ENCODE peak calls at places on chromosome 12, in ten cellular contexts. C is lung, A is K562, V is upper lobe of right lung, J is thyroid gland, U is heart left ventricle, Y is mucosa of descending colon, R is A549, X is HepG2, S is heart right ventricle. P is an unnamed sample. For H3K4me1, the result is how much of the 10 kb centered on the place peaks cover.

GRCh38 chr12:63805704-63806672 is 26.3 kb downstream of the RXYLT1 start:
- DNase-seq in C (no peak), A (no peak), V (no peak), J (no peak), U (no peak), Y (no peak), R (no peak), X (peak), S (no peak), P (no peak)

GRCh38 chr12:125360540-125360939 is 295.3 kb downstream of the AACS start:
- DNase-seq in C (no peak), A (no peak), V (no peak), J (no peak), U (no peak), Y (no peak), R (no peak), X (no peak), S (no peak), P (no peak)

GRCh38 chr12:15856097-15856982 is 25.8 kb upstream of the STRAP start:
- DNase-seq in C (peak), A (peak), V (no peak), J (peak), U (peak), Y (no peak), R (peak), X (peak), S (peak), P (no peak)

GRCh38 chr12:75815756-75816155 is 215.8 kb downstream of the PHLDA1 start:
- DNase-seq in C (no peak), A (no peak), V (no peak), J (no peak), U (no peak), Y (no peak), R (no peak), X (no peak), S (no peak), P (no peak)

GRCh38 chr12:58139894-58140293 is 198.5 kb downstream of the ATP23 start:
- DNase-seq in C (no peak), A (no peak), V (no peak), J (no peak), U (no peak), Y (no peak), R (no peak), X (no peak), S (no peak), P (no peak)

GRCh38 chr12:116547955-116548471 is 11.2 kb upstream of the MAP1LC3B2 start:
- DNase-seq in C (no peak), A (no peak), V (no peak), J (no peak), U (peak), Y (no peak), R (no peak), X (no peak), S (no peak), P (no peak)

GRCh38 chr12:87520968-87521367 is 508.2 kb downstream of the C12orf50 start:
- DNase-seq in C (no peak), A (no peak), V (no peak), J (no peak), U (no peak), Y (no peak), R (no peak), X (no peak), S (no peak), P (no peak)

GRCh38 chr12:77847665-77848431 is 17.2 kb downstream of the NAV3 start:
- DNase-seq in C (no peak), A (no peak), V (no peak), J (no peak), U (no peak), Y (no peak), R (no peak), X (no peak), S (no peak), P (no peak)

GRCh38 chr12:91355150-91356006 is 172.8 kb upstream of the DCN start:
- DNase-seq in C (peak), A (peak), V (peak), J (peak), U (peak), Y (peak), R (peak), X (peak), S (peak), P (peak)

GRCh38 chr12:56020437-56021189 is at the start of gene IKZF4:
- DNase-seq in C (no peak), A (peak), V (peak), J (peak), U (peak), Y (no peak), R (no peak), X (no peak), S (peak), P (no peak)

GRCh38 chr12:58283553-58283952 is 342.2 kb downstream of the ATP23 start:
- DNase-seq in C (no peak), A (no peak), V (no peak), J (no peak), U (peak), Y (no peak), R (no peak), X (no peak), S (no peak), P (no peak)

GRCh38 chr12:103924761-103925641 is 5.2 kb upstream of the HSP90B1 start:
- DNase-seq in C (no peak), A (no peak), V (no peak), J (no peak), U (no peak), Y (no peak), R (no peak), X (no peak), S (no peak), P (no peak)

GRCh38 chr12:46657416-46658411 is 168.1 kb downstream of the SLC38A4 start:
- DNase-seq in C (no peak), A (no peak), V (no peak), J (no peak), U (no peak), Y (no peak), R (no peak), X (no peak), S (no peak), P (no peak)

GRCh38 chr12:121326996-121327674 is 25.1 kb downstream of the ANAPC5 start:
- DNase-seq in C (no peak), A (no peak), V (no peak), J (no peak), U (no peak), Y (no peak), R (no peak), X (no peak), S (no peak), P (no peak)

GRCh38 chr12:64946132-64946829 is 121.8 kb downstream of the TBC1D30 start:
- DNase-seq in C (no peak), A (no peak), V (no peak), J (no peak), U (peak), Y (peak), R (no peak), X (no peak), S (peak), P (peak)

GRCh38 chr12:49232940-49233841 is 31.7 kb upstream of the TUBA1C start:
- DNase-seq in C (peak), A (peak), V (peak), J (no peak), U (peak), Y (peak), R (no peak), X (peak), S (peak), P (peak)

GRCh38 chr12:119008691-119009221 is 27.4 kb downstream of the SRRM4 start:
- DNase-seq in C (no peak), A (no peak), V (no peak), J (no peak), U (no peak), Y (no peak), R (no peak), X (no peak), S (no peak), P (no peak)

GRCh38 chr12:47981496-47982260 is 18.3 kb downstream of the TMEM106C start:
- DNase-seq in C (no peak), A (no peak), V (no peak), J (peak), U (no peak), Y (peak), R (no peak), X (peak), S (no peak), P (no peak)

GRCh38 chr12:50083301-50083700 is 1.8 kb upstream of the SMARCD1 start:
- DNase-seq in C (no peak), A (no peak), V (no peak), J (no peak), U (no peak), Y (no peak), R (no peak), X (no peak), S (no peak), P (no peak)

GRCh38 chr12:18275974-18276373 is 14.7 kb downstream of the PIK3C2G start:
- DNase-seq in C (no peak), A (no peak), V (no peak), J (no peak), U (no peak), Y (no peak), R (peak), X (no peak), S (no peak), P (no peak)

GRCh38 chr12:103626498-103626897 is 39.4 kb downstream of the STAB2 start:
- DNase-seq in C (no peak), A (no peak), V (no peak), J (peak), U (peak), Y (peak), R (peak), X (peak), S (peak), P (peak)

GRCh38 chr12:104708891-104709290 is 249.2 kb downstream of the SLC41A2 start:
- DNase-seq in C (no peak), A (no peak), V (no peak), J (no peak), U (no peak), Y (no peak), R (no peak), X (no peak), S (no peak), P (no peak)

GRCh38 chr12:65800928-65801327 is 23.4 kb upstream of the HMGA2 start:
- DNase-seq in C (no peak), A (no peak), V (no peak), J (no peak), U (no peak), Y (no peak), R (no peak), X (no peak), S (no peak), P (no peak)

GRCh38 chr12:42759622-42760273 is 170.2 kb upstream of the PRICKLE1 start:
- DNase-seq in C (peak), A (no peak), V (peak), J (peak), U (peak), Y (no peak), R (no peak), X (no peak), S (peak), P (peak)

GRCh38 chr12:119592232-119592631 is 1.3 kb upstream of the TMEM233 start:
- DNase-seq in C (no peak), A (peak), V (no peak), J (no peak), U (no peak), Y (no peak), R (no peak), X (no peak), S (no peak), P (no peak)

GRCh38 chr12:128798543-128799341 is 25.0 kb downstream of the SLC15A4 start:
- DNase-seq in C (no peak), A (no peak), V (peak), J (peak), U (no peak), Y (no peak), R (no peak), X (no peak), S (no peak), P (no peak)

GRCh38 chr12:47079894-47080724 is at the start of gene AMIGO2:
- DNase-seq in C (peak), A (peak), V (peak), J (peak), U (peak), Y (peak), R (peak), X (no peak), S (peak), P (peak)

GRCh38 chr12:70444903-70445302 is 78.8 kb downstream of the KCNMB4 start:
- DNase-seq in C (no peak), A (no peak), V (no peak), J (no peak), U (no peak), Y (no peak), R (no peak), X (no peak), S (no peak), P (no peak)

GRCh38 chr12:53996188-53996885 is 3.6 kb upstream of the HOXC9 start:
- DNase-seq in C (no peak), A (no peak), V (no peak), J (no peak), U (no peak), Y (no peak), R (no peak), X (no peak), S (no peak), P (no peak)

GRCh38 chr12:1799068-1799881 is 21.1 kb upstream of the LRTM2 start:
- DNase-seq in C (no peak), A (no peak), V (peak), J (no peak), U (no peak), Y (no peak), R (no peak), X (no peak), S (no peak), P (no peak)

GRCh38 chr12:96198970-96199369 is 4.8 kb downstream of the ELK3 start:
- DNase-seq in C (no peak), A (no peak), V (no peak), J (no peak), U (no peak), Y (no peak), R (no peak), X (no peak), S (no peak), P (no peak)

GRCh38 chr12:62861586-62861985 is 73.4 kb downstream of the PPM1H start:
- DNase-seq in C (no peak), A (no peak), V (no peak), J (no peak), U (no peak), Y (no peak), R (no peak), X (no peak), S (no peak), P (no peak)

GRCh38 chr12:82144505-82144904 is 213.7 kb downstream of the CCDC59 start:
- DNase-seq in C (no peak), A (peak), V (no peak), J (no peak), U (no peak), Y (no peak), R (no peak), X (no peak), S (no peak), P (no peak)

GRCh38 chr12:103560604-103561101 is 26.4 kb upstream of the STAB2 start:
- DNase-seq in C (no peak), A (no peak), V (no peak), J (no peak), U (no peak), Y (no peak), R (peak), X (peak), S (no peak), P (no peak)

DNA sequence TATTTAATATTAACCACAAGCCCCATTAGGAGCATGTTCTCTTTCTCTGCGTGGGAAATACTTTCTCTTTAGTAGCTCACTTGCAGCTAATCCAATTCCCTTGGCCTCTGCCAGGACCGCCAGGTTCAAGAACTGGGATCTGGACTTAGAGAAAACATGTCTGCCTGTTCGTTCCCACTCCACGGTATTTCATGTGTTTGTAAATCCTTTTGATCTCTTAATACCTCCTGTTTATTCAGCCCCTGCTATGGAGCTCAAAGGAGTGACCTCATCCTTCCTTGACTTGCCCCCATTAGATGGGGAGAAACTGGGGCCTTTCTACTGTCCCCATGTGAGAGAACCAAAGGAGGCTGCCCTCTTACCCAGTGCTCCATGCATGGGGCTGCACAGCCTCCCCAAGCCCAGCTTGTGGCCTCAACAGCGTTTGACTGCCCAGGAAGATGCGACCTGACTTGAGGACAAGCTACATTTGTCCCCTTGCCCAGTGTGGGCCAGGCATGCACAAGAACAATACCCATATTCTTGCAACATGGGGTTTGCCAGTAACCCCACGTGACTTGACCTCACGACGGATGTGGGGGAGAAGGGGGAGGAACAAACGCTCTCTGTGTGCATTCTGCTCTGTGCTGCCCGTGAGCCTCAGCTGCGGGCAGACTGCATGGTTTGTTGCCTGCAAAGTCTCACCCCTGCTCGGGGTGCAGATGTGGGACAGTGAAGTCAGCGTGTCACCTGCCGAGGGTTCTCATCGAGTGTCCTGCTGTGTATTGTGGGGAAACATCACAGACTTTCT is 30.3 kb downstream of the CD9 start:
- DNase-seq in C (peak), A (no peak), V (peak), J (peak), U (peak), Y (peak), R (no peak), X (peak), S (peak), P (peak)
- H3K4me1 ChIP-seq in C (under half), A (under half), V (half or more), J (half or more), U (half or more), Y (half or more), R (under half), X (half or more), S (half or more), P (half or more)

GRCh38 chr12:51372021-51372420 is 19.2 kb downstream of the GALNT6 start:
- DNase-seq in C (no peak), A (no peak), V (no peak), J (no peak), U (no peak), Y (no peak), R (no peak), X (no peak), S (no peak), P (no peak)
- TF ChIP-seq CTCF in C (no peak), A (no peak), V (no peak), J (no peak), U (no peak), Y (no peak), R (no peak), X (peak), S (no peak), P (no peak)

GRCh38 chr12:6843118-6843902 is 2.6 kb downstream of the GNB3 start:
- DNase-seq in C (no peak), A (peak), V (no peak), J (no peak), U (no peak), Y (no peak), R (no peak), X (no peak), S (no peak), P (no peak)

GRCh38 chr12:6839482-6840201 is 1.1 kb upstream of the GNB3 start:
- DNase-seq in C (no peak), A (no peak), V (no peak), J (no peak), U (no peak), Y (peak), R (no peak), X (no peak), S (no peak), P (no peak)

GRCh38 chr12:6840428-6841138 is at the start of gene GNB3:
- DNase-seq in C (no peak), A (peak), V (no peak), J (no peak), U (peak), Y (peak), R (no peak), X (no peak), S (peak), P (peak)

GRCh38 chr12:6841139-6841515 is 402 bp downstream of the GNB3 start:
- DNase-seq in C (no peak), A (no peak), V (no peak), J (no peak), U (no peak), Y (no peak), R (no peak), X (no peak), S (no peak), P (no peak)

DNA sequence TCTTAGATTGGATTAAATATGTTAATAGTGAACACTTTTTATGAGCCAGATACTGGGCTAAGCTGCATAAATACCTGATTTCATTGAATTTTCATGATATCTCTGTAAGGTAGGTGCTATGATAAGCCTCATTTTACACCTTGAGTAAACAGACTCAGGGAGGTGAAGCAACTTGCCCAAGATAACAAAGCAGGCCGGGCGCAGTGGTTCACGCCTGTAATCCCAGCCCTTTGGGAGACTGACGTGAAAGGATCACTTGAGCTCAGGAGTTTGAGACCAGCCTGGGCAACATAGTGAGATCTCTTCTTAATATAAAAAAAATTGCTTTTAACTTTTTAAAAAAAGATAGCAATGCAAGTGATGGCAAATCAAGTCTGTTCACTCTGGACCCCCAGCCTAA is 1.4 kb downstream of the GNB3 start:
- DNase-seq in C (no peak), A (no peak), V (no peak), J (no peak), U (no peak), Y (no peak), R (no peak), X (no peak), S (no peak), P (no peak)
- H3K4me1 ChIP-seq in C (under half), A (half or more), V (under half), J (under half), U (under half), Y (under half), R (under half), X (under half), S (under half), P (under half)

GRCh38 chr12:72278894-72279293 is 6.7 kb downstream of the TRHDE start:
- DNase-seq in C (no peak), A (no peak), V (no peak), J (no peak), U (no peak), Y (no peak), R (no peak), X (no peak), S (no peak), P (no peak)

GRCh38 chr12:72285861-72286260 is 13.7 kb downstream of the TRHDE start:
- DNase-seq in C (no peak), A (no peak), V (no peak), J (no peak), U (no peak), Y (no peak), R (no peak), X (no peak), S (no peak), P (no peak)

GRCh38 chr12:72282721-72283120 is 10.6 kb downstream of the TRHDE start:
- DNase-seq in C (no peak), A (no peak), V (no peak), J (no peak), U (no peak), Y (no peak), R (no peak), X (no peak), S (no peak), P (no peak)

GRCh38 chr12:72277415-72277814 is 5.2 kb downstream of the TRHDE start:
- DNase-seq in C (no peak), A (no peak), V (no peak), J (no peak), U (no peak), Y (no peak), R (no peak), X (no peak), S (no peak), P (no peak)

GRCh38 chr12:72281145-72281544 is 9.0 kb downstream of the TRHDE start:
- DNase-seq in C (no peak), A (no peak), V (no peak), J (no peak), U (no peak), Y (no peak), R (no peak), X (no peak), S (no peak), P (no peak)
- TF ChIP-seq CTCF in C (no peak), A (no peak), V (no peak), J (no peak), U (no peak), Y (no peak), R (no peak), X (no peak), S (no peak), P (no peak)

GRCh38 chr12:11834104-11834812 is 184.8 kb downstream of the ETV6 start:
- DNase-seq in C (no peak), A (no peak), V (no peak), J (no peak), U (no peak), Y (no peak), R (no peak), X (no peak), S (no peak), P (no peak)
- H3K4me1 ChIP-seq in C (under half), A (under half), V (half or more), J (half or more), U (half or more), Y (under half), R (under half), X (under half), S (half or more), P (half or more)

GRCh38 chr12:131796754-131797587 is 31.2 kb upstream of the MMP17 start:
- DNase-seq in C (no peak), A (no peak), V (no peak), J (no peak), U (no peak), Y (no peak), R (no peak), X (no peak), S (no peak), P (no peak)
- TF ChIP-seq CTCF in C (no peak), A (no peak), V (no peak), J (no peak), U (no peak), Y (no peak), R (no peak), X (peak), S (no peak), P (no peak)